ENCODE peak calls at places on chromosomes 2 and 18, in seven cellular contexts. Q, C, U, D, S, K and T are unnamed samples.

GRCh38 chr2:105407946-105408743 is 9.3 kb upstream of the FHL2 start:
- DNase-seq in Q (no peak), C (no peak), U (no peak), D (no peak), S (no peak), K (no peak), T (no peak)

GRCh38 chr2:30346475-30347169 is 100.4 kb upstream of the LCLAT1 start:
- DNase-seq in Q (no peak), C (peak), U (no peak), D (no peak), S (peak), K (peak), T (no peak)

GRCh38 chr18:63979409-63979908 is 9.6 kb downstream of the SERPINB8 start:
- DNase-seq in Q (no peak), C (peak), U (peak), D (no peak), S (peak), K (peak), T (no peak)

GRCh38 chr2:84882775-84883550 is 2.1 kb upstream of the TRABD2A start:
- DNase-seq in Q (no peak), C (no peak), U (no peak), D (no peak), S (no peak), K (no peak), T (no peak)

GRCh38 chr2:215716971-215717370 is 281.1 kb upstream of the FN1 start:
- DNase-seq in Q (no peak), C (no peak), U (no peak), D (no peak), S (no peak), K (no peak), T (no peak)

GRCh38 chr18:48342125-48342524 is 67.1 kb downstream of the ZBTB7C start:
- DNase-seq in Q (peak), C (no peak), U (no peak), D (no peak), S (no peak), K (no peak), T (no peak)

GRCh38 chr2:5183031-5183430 is 509.2 kb upstream of the SOX11 start:
- DNase-seq in Q (no peak), C (no peak), U (no peak), D (no peak), S (no peak), K (no peak), T (no peak)

GRCh38 chr18:1062592-1062991 is 157.9 kb downstream of the ADCYAP1 start:
- DNase-seq in Q (no peak), C (no peak), U (no peak), D (no peak), S (no peak), K (peak), T (no peak)

GRCh38 chr2:219997341-219997851 is 370.0 kb downstream of the SLC4A3 start:
- DNase-seq in Q (no peak), C (no peak), U (no peak), D (no peak), S (no peak), K (no peak), T (no peak)

GRCh38 chr2:169509230-169509917 is at the start of gene KLHL41:
- DNase-seq in Q (no peak), C (no peak), U (no peak), D (no peak), S (no peak), K (peak), T (no peak)

GRCh38 chr2:16389611-16390010 is 276.0 kb downstream of the CYRIA start:
- DNase-seq in Q (no peak), C (no peak), U (no peak), D (no peak), S (no peak), K (no peak), T (no peak)

GRCh38 chr2:108571262-108571661 is 37.0 kb downstream of the LIMS1 start:
- DNase-seq in Q (no peak), C (no peak), U (no peak), D (no peak), S (no peak), K (no peak), T (no peak)

GRCh38 chr2:45128580-45128997 is 119.3 kb upstream of the SIX2 start:
- DNase-seq in Q (no peak), C (no peak), U (no peak), D (no peak), S (no peak), K (peak), T (no peak)

GRCh38 chr2:171334171-171334570 is 99.6 kb downstream of the METTL8 start:
- DNase-seq in Q (no peak), C (no peak), U (no peak), D (no peak), S (no peak), K (no peak), T (no peak)

GRCh38 chr2:43898134-43898957 is 59.6 kb downstream of the ABCG8 start:
- DNase-seq in Q (no peak), C (peak), U (no peak), D (no peak), S (no peak), K (no peak), T (no peak)

GRCh38 chr2:12883911-12884310 is 167.2 kb downstream of the TRIB2 start:
- DNase-seq in Q (no peak), C (no peak), U (no peak), D (no peak), S (no peak), K (no peak), T (no peak)

GRCh38 chr2:196205891-196206408 is 34.6 kb upstream of the STK17B start:
- DNase-seq in Q (no peak), C (no peak), U (no peak), D (no peak), S (no peak), K (peak), T (no peak)

GRCh38 chr18:37451239-37451825 is 114.3 kb downstream of the CELF4 start:
- DNase-seq in Q (no peak), C (no peak), U (no peak), D (no peak), S (no peak), K (no peak), T (no peak)

GRCh38 chr2:985317-985898 is 34.8 kb downstream of the SNTG2 start:
- DNase-seq in Q (no peak), C (no peak), U (no peak), D (no peak), S (no peak), K (no peak), T (no peak)

GRCh38 chr2:44291281-44292248 is 16.3 kb downstream of the SLC3A1 start:
- DNase-seq in Q (no peak), C (peak), U (peak), D (no peak), S (no peak), K (peak), T (no peak)

GRCh38 chr2:10800163-10800562 is 12.4 kb downstream of the PDIA6 start:
- DNase-seq in Q (no peak), C (no peak), U (no peak), D (no peak), S (no peak), K (no peak), T (no peak)

GRCh38 chr18:21291106-21291505 is 49.1 kb downstream of the GREB1L start:
- DNase-seq in Q (no peak), C (no peak), U (no peak), D (no peak), S (no peak), K (no peak), T (no peak)

GRCh38 chr18:37264956-37265355 is 300.6 kb downstream of the CELF4 start:
- DNase-seq in Q (no peak), C (no peak), U (no peak), D (no peak), S (no peak), K (no peak), T (no peak)

GRCh38 chr2:237361194-237361986 is 52.6 kb downstream of the COL6A3 start:
- DNase-seq in Q (no peak), C (no peak), U (no peak), D (no peak), S (no peak), K (no peak), T (no peak)

GRCh38 chr2:106314427-106314826 is 120.3 kb upstream of the UXS1 start:
- DNase-seq in Q (no peak), C (no peak), U (no peak), D (no peak), S (no peak), K (no peak), T (no peak)

GRCh38 chr2:59150430-59150829 is 909.3 kb upstream of the FANCL start:
- DNase-seq in Q (no peak), C (no peak), U (no peak), D (no peak), S (no peak), K (no peak), T (no peak)

GRCh38 chr2:111117666-111118454 is 2.9 kb upstream of the BCL2L11 start:
- DNase-seq in Q (peak), C (peak), U (no peak), D (no peak), S (peak), K (peak), T (no peak)

GRCh38 chr18:21489919-21490495 is 110.5 kb downstream of the ESCO1 start:
- DNase-seq in Q (no peak), C (no peak), U (no peak), D (no peak), S (no peak), K (no peak), T (no peak)

GRCh38 chr2:24122356-24123211 is 550 bp downstream of the PFN4 start:
- DNase-seq in Q (no peak), C (no peak), U (no peak), D (no peak), S (no peak), K (peak), T (no peak)

GRCh38 chr18:44579028-44579692 is 101.5 kb upstream of the SETBP1 start:
- DNase-seq in Q (no peak), C (no peak), U (no peak), D (peak), S (no peak), K (no peak), T (peak)

GRCh38 chr2:38533757-38534545 is 68.8 kb downstream of the HNRNPLL start:
- DNase-seq in Q (no peak), C (no peak), U (no peak), D (no peak), S (no peak), K (no peak), T (no peak)

GRCh38 chr18:26649193-26649543 is 100.8 kb upstream of the KCTD1 start:
- DNase-seq in Q (no peak), C (no peak), U (no peak), D (no peak), S (no peak), K (no peak), T (no peak)

GRCh38 chr2:42567806-42568429 is 514 bp upstream of the MTA3 start:
- DNase-seq in Q (peak), C (peak), U (no peak), D (peak), S (peak), K (no peak), T (peak)

GRCh38 chr2:237581751-237582746 is 8.5 kb downstream of the RAB17 start:
- DNase-seq in Q (no peak), C (peak), U (no peak), D (peak), S (peak), K (peak), T (no peak)

DNA sequence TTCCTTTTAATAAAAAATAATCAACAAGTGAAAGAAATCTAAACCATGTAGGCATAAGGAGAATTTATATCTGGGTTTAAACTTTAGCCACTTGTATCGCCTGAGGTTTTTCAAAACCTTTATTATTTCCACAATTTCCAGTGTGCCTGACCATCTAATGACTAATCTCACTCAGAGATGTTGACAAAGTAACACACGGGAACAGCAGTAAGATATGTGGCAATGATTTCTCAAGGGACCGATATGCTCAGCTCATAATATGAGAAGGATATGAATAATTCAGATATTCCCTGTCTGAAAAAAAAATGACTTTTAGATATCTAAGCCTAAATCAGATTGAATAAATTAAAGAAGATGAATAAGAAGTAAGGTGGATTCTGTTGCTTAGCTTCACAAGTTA is 43.5 kb downstream of the TMEM163 start:
- DNase-seq in Q (no peak), C (no peak), U (no peak), D (no peak), S (no peak), K (no peak), T (no peak)
- TF ChIP-seq POLR2A in Q (no peak), C (no peak), U (no peak), D (no peak), S (no peak), K (no peak), T (no peak)

GRCh38 chr2:117519238-117519637 is 295.3 kb upstream of the DDX18 start:
- DNase-seq in Q (no peak), C (no peak), U (no peak), D (no peak), S (no peak), K (no peak), T (no peak)
- TF ChIP-seq POLR2AphosphoS5 in Q (no peak), C (no peak), U (no peak), D (no peak), S (no peak), K (no peak), T (no peak)

GRCh38 chr2:173090973-173091660 is 15.5 kb downstream of the MAP3K20 start:
- DNase-seq in Q (no peak), C (no peak), U (no peak), D (no peak), S (peak), K (no peak), T (no peak)

GRCh38 chr2:173099271-173099670 is 23.6 kb downstream of the MAP3K20 start:
- DNase-seq in Q (no peak), C (no peak), U (no peak), D (no peak), S (no peak), K (no peak), T (no peak)

GRCh38 chr2:173092844-173093402 is 17.3 kb downstream of the MAP3K20 start:
- DNase-seq in Q (no peak), C (no peak), U (no peak), D (no peak), S (no peak), K (no peak), T (no peak)

GRCh38 chr2:173094731-173095130 is 19.1 kb downstream of the MAP3K20 start:
- DNase-seq in Q (no peak), C (no peak), U (no peak), D (no peak), S (no peak), K (no peak), T (no peak)

DNA sequence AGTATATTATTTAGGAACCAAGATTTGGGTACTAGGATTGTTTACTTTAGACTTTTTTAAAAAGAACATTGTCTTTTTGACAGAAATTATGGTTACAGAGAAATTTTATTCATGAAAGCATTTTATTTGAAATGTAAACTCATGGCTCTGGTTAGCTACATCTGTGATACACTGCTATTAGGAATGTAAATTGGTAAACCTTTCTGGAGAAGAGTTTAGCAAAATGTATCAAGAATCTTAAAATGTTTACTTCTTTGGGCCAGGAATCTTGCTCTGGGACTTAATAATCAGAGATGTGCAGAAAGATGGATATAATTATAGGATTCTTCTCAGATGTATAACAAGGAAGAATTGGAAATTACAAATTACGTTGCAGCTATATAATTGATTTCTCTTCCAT is 19.7 kb downstream of the MAP3K20 start:
- DNase-seq in Q (no peak), C (no peak), U (no peak), D (no peak), S (no peak), K (no peak), T (no peak)
- TF ChIP-seq POLR2A in Q (no peak), C (no peak), U (no peak), D (no peak), S (no peak), K (no peak), T (no peak)

DNA sequence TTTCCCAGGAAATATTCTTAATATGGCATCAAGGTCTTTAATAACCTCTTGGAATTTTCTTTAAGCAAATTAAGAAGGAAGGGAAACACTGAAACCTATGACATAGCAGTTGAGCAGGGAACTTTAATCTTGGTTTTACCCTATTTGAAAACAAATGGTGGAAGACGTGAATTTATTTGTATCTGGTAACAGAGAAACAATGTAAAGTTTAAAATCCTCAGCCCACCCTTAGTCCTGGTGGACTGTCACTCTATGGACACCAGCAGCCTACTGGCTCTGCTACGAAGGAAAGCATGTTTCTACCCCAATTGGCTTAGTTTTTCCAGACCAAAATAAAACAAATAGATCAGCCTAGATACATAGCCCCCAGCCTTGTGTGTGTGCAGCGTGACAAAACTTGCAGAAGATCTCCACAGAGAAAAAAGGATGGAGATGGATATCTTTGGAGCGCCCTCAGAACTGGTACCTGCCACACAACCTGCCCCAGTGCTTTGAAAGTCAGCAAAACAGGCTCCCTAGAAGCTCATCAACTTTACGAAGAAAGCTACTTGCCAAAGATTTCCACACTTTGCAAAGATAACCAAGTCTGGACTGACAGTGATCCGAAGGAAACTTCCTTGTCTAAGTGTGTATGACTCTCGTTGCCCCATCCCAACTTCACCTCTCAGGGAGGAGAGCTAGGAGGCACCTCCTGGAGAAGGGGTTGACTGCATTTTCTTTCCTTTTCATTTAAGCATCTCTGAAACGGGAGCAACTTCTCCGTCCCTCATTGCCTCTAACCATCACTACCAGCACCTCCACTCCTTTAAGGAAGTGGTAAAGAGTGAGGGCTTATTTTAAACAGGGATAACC is 7.3 kb downstream of the ZEB2 start:
- DNase-seq in Q (no peak), C (no peak), U (no peak), D (no peak), S (no peak), K (peak), T (no peak)
- TF ChIP-seq POLR2AphosphoS5 in Q (peak), C (no peak), U (no peak), D (no peak), S (no peak), K (no peak), T (no peak)

DNA sequence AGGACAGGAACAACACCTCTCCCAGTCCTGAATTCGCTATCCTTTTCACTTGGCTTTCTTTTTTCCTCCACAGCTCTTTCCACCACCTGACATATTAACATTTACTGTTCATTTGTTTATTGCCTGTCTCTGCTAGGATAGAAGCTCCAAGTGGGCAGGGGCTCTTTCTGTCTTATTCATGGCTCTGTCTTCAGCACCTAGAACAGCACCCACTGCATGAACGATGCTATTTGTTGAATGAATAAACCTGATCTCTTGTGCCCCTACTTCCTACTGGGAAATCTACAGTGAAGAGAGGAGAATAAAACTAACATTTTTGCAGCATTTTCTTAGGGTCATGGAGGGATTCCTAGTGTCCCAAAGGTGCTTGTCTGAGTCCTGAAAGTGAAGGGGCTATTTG is 24.4 kb upstream of the GAREM2 start:
- DNase-seq in Q (no peak), C (no peak), U (no peak), D (no peak), S (no peak), K (no peak), T (no peak)
- TF ChIP-seq POLR2A in Q (no peak), C (no peak), U (no peak), D (no peak), S (no peak), K (no peak), T (no peak)

DNA sequence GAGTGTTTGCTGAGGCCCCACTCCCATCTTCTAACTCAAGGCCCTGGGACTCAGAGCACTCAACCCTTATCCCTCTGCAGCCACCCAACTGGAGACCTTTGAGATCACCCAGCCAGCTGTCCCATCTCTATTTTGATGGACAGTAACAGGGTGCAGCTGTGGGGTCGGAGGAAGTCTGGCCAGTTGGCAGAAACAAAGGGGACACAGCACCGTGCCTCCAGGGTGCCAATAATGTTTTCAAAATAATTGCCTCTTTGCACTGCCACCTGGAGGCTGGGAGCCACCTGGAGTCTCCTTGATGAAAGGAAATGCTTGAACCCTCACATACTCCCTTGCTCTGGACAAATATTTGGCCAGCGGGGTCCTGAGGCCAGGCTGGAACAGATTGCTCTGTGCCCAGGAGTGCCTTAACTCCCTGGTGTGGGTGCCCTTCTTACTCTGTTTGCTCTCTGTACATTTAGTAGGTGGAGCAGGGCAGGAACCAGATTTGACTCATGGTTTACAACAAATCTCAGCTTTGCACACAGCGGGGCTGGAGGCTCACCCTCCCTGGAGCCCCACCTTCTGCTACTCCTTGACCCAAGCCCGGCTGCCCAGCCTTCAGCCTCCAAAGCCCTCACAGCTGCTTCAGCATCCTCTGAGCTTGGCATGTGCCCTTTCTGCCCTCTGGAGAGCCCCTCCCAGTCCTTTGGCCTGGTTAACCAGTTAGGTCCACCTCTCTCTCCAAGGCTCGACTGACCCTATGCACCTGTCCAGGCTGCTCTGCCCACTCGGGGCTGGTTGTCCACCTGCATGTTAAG is 17.2 kb downstream of the MAL start:
- DNase-seq in Q (no peak), C (no peak), U (no peak), D (no peak), S (peak), K (no peak), T (no peak)
- TF ChIP-seq POLR2AphosphoS5 in Q (no peak), C (no peak), U (no peak), D (no peak), S (no peak), K (no peak), T (no peak)

GRCh38 chr2:47323009-47323821 is 79.7 kb upstream of the MSH2 start:
- DNase-seq in Q (peak), C (peak), U (peak), D (peak), S (peak), K (peak), T (peak)
- TF ChIP-seq POLR2A in Q (no peak), C (no peak), U (no peak), D (no peak), S (no peak), K (no peak), T (no peak)